ENCODE peak calls at places on chromosomes 11 and 22, in five cellular contexts. Y, U, P, Q and R are unnamed samples.

GRCh38 chr11:46285594-46286033 is 8.2 kb downstream of the CREB3L1 start:
- DNase-seq in Y (no peak), U (no peak), P (no peak), Q (no peak), R (no peak)

GRCh38 chr22:19884161-19884953 is 29.7 kb upstream of the GNB1L start:
- DNase-seq in Y (peak; percentile 8), U (no peak), P (no peak), Q (no peak), R (no peak)

GRCh38 chr22:27252282-27253049 is 549.1 kb downstream of the MN1 start:
- DNase-seq in Y (no peak), U (no peak), P (peak; percentile 57), Q (peak; percentile 23), R (no peak)

GRCh38 chr22:49561976-49562375 is 265.7 kb downstream of the BRD1 start:
- DNase-seq in Y (no peak), U (no peak), P (no peak), Q (no peak), R (no peak)

GRCh38 chr22:46444390-46444854 is 93.0 kb downstream of the CELSR1 start:
- DNase-seq in Y (no peak), U (no peak), P (no peak), Q (no peak), R (no peak)

GRCh38 chr11:61023086-61024035 is 51.9 kb downstream of the CD6 start:
- DNase-seq in Y (no peak), U (no peak), P (no peak), Q (no peak), R (no peak)

GRCh38 chr11:3205261-3206127 is 13.1 kb downstream of the MRGPRG start:
- DNase-seq in Y (peak; percentile 12), U (no peak), P (no peak), Q (no peak), R (no peak)

GRCh38 chr11:63764712-63765631 is 3.6 kb downstream of the ZFTA start:
- DNase-seq in Y (peak; percentile 47), U (no peak), P (no peak), Q (no peak), R (no peak)

GRCh38 chr11:66842896-66843775 is at the start of gene RCE1:
- DNase-seq in Y (peak; percentile 86), U (peak; percentile 92), P (peak; percentile 35), Q (peak; percentile 52), R (peak; percentile 98)

GRCh38 chr11:66835762-66836405 is 7.4 kb upstream of the RCE1 start:
- DNase-seq in Y (no peak), U (no peak), P (peak; percentile 52), Q (no peak), R (no peak)

GRCh38 chr11:68038718-68039525 is at the start of gene TCIRG1:
- DNase-seq in Y (peak; percentile 73), U (peak; percentile 72), P (no peak), Q (no peak), R (peak; percentile 93)
- TF ChIP-seq CTCF in Y (no peak), U (no peak), P (no peak), Q (no peak), R (no peak)

GRCh38 chr22:29328055-29328454 is 12.6 kb upstream of the RASL10A start:
- DNase-seq in Y (no peak), U (no peak), P (no peak), Q (no peak), R (no peak)
- TF ChIP-seq CTCF in Y (no peak), U (peak; percentile 21), P (no peak), Q (no peak), R (no peak)

DNA sequence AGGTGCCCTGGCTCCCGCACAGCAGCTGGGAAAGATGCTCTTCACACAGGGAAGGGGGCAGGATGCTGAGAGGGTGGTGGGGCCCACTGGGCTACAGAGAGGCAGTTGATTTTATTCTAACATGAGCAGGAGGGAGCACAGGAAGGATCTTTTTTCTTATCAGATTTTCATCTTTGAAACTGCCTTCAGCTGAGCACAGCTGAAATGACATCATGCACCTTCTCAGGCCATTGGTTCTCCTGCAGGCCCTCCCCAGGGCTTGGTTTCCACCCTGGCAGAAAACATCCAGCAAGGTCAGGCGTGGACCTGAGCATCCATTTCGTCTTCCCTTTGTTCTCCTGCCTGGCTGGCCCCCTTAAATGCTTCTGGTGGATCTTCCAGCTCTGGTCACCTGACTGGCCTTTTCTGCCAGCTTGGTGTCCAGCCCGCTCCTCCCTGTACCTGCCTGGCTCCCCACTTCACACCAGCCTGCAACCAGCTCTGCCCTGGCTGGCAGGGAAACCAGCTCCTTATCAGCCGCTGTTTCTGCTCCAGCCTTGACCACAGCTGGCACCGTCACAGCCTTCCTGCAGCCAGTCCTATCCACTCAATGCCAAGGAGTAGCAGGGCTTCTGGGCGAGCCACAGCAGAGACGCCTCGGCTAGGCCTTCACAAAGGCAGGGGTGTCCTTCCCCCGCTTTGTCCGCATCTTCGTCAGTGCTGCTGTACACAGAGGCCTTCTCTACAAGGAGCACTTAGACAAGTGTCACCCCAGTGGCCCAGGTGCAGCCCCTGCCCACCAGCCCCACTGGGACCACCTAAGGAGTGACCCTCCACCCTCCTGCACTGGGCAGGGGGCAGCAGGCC is 36.5 kb downstream of the TOM1 start:
- DNase-seq in Y (no peak), U (no peak), P (no peak), Q (no peak), R (no peak)
- TF ChIP-seq CTCF in Y (no peak), U (no peak), P (no peak), Q (no peak), R (no peak)

DNA sequence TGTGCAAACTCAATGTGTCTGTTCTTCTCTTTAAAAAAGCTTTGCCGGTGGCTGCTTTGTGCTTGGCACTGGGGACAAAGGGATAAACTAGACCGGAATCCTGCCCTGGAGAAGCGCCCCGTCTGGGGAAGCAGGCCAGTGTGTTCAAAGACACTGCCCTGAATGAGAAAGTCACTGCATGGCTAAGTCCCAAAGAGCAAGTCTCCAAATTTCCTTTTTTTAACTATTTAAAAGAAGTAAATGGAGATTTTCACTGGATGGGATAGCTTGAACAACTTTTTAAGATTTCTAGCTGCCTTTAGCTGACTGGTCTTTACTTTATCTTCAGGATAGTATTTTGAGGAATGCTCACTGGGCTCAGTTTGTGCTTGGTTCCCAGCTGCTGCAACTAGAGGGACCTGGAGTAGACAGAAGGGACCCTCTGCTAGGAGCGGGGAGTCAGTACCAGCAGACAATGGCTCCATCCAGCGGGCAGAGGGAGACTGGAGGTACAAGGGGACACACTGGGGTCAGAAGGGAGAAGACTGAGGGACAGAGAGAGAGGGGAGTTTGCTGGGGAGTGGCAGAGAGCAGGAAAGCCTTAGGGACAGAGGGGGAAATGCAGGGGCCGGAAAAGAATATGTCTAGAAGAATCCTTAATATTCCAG is 22.2 kb upstream of the ACER3 start:
- DNase-seq in Y (peak; percentile 80), U (peak; percentile 56), P (no peak), Q (no peak), R (no peak)
- TF ChIP-seq CTCF in Y (no peak), U (no peak), P (peak; percentile 37), Q (peak; percentile 52), R (no peak)

GRCh38 chr22:17009640-17010291 is 1.7 kb upstream of the GAB4 start:
- DNase-seq in Y (no peak), U (no peak), P (no peak), Q (no peak), R (no peak)
- TF ChIP-seq CTCF in Y (no peak), U (no peak), P (no peak), Q (no peak), R (no peak)

GRCh38 chr11:134391170-134391569 is 20.9 kb downstream of the B3GAT1 start:
- DNase-seq in Y (no peak), U (no peak), P (no peak), Q (no peak), R (no peak)
- TF ChIP-seq CTCF in Y (peak; percentile 36), U (no peak), P (no peak), Q (no peak), R (no peak)

DNA sequence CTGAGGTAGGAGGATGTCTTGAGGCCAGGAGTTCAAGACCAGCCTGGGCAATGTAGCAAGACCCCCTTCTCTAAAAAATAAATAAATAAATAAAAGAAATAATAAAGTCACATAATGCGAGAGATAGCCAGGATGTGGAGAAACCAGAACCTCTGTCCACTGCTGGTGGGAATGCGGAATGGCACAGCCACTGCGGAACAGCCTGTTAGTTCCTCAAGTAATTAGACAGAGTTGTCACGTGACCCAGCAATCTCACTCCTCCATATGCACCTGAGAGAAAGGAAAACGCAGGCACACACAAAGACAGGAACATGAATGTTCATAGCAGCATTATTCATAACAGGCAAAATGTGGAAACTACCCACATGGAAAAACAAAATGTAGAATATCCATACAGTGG is 27.5 kb downstream of the LIF start:
- DNase-seq in Y (no peak), U (no peak), P (no peak), Q (no peak), R (no peak)
- TF ChIP-seq CTCF in Y (no peak), U (peak; percentile 12), P (no peak), Q (peak; percentile 32), R (no peak)

DNA sequence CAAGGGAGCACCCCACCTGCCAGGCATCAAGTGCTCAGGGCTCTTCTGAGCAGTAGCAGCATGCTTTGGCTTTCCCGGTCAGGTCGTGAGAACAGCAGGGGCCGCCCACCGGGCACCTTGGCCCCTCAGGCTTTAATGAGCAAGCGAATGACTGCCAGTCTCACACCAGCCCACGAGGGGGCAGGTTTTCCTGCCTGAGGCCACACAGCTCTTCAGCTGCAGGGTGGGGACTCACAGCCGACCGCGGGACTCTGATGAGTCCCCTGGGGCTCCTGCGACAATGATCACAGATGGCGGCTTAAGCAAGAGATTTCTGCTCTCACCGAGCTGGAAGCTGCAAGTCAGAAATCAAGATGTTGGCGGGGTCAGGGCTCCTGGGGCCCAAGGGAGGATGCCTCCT is 14.3 kb upstream of the FGF19 start:
- DNase-seq in Y (peak; percentile 85), U (peak; percentile 79), P (no peak), Q (no peak), R (peak; percentile 83)
- TF ChIP-seq CTCF in Y (peak; percentile 75), U (peak; percentile 76), P (peak; percentile 59), Q (peak; percentile 60), R (peak; percentile 23)

DNA sequence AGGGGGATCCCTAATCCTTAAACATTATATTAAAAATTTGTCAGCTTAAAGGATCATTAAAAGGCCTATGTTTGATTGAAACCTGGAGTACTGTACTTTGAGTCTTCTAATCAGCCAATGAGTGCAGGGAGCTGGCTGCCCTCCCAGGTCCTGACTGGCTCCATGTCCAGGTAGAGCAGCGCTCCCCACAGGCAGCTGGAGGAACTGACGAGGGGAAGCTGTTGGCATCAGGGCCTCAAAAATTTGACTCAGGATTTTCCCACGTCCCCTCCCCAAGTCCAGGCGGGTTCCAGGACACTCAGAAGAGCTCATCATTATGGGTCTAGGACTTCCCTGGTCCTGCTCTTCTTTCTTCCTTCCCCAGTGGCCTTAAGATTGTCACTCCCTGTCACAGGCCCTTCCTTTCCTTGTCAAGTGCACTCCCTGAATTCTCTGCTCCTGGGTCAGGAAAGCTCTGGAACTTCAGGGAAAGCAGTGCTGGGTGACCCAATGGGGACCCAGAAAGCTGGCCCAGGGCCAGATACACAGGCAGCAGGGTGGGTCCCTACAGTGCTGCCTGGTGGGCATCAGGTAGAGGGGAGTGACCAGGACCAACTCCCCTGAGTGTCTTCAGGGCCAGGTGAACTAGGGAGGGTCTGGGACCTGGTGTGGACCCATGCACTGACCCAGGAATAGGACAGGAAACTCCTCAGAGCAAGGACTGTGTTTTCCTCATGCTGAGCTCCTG is 65.5 kb downstream of the GGTLC2 start:
- DNase-seq in Y (peak; percentile 87), U (peak; percentile 53), P (no peak), Q (no peak), R (no peak)
- TF ChIP-seq CTCF in Y (peak; percentile 7), U (peak; percentile 52), P (peak; percentile 12), Q (no peak), R (peak; percentile 7)

GRCh38 chr11:75142714-75143419 is 8.0 kb upstream of the SLCO2B1 start:
- DNase-seq in Y (no peak), U (peak; percentile 35), P (peak; percentile 77), Q (peak; percentile 84), R (peak; percentile 65)
- TF ChIP-seq CTCF in Y (no peak), U (no peak), P (no peak), Q (no peak), R (no peak)